ENCODE peak calls at places on chromosomes 16 and 17, in eight cellular contexts. C is astrocyte of the cerebellum, V is mesothelial cell of epicardium, A is H1, P is HL-60, B is nephron progenitor cell, Q is cardiac fibroblast, G is GM23338. U is an unnamed sample.

GRCh38 chr16:74734361-74735161 is 33.9 kb upstream of the MLKL start:
- DNase-seq in B (peak; percentile 52), G (peak; percentile 86), Q (no peak), P (no peak), C (no peak), A (peak; percentile 74), V (no peak), U (no peak)

GRCh38 chr17:27503636-27504035 is 47.4 kb downstream of the KSR1 start:
- DNase-seq in G (no peak), B (no peak), A (no peak), Q (no peak), C (no peak), V (no peak), P (no peak), U (no peak)

GRCh38 chr16:87823146-87823929 is 46.0 kb downstream of the SLC7A5 start:
- DNase-seq in A (no peak), P (no peak), Q (no peak), B (no peak), G (no peak), C (no peak), V (no peak), U (no peak)

GRCh38 chr17:6755731-6756184 is at the start of gene XAF1:
- DNase-seq in A (no peak), Q (peak; percentile 77), C (no peak), V (no peak), G (no peak), B (no peak), P (peak; percentile 13), U (peak; percentile 34)

GRCh38 chr16:80341242-80341641 is 199.6 kb upstream of the DYNLRB2 start:
- DNase-seq in C (no peak), G (no peak), P (no peak), V (no peak), B (no peak), A (peak; percentile 35), Q (no peak), U (no peak)

GRCh38 chr17:80169784-80170500 is at the start of gene CARD14:
- DNase-seq in B (no peak), P (no peak), A (no peak), C (no peak), G (no peak), Q (no peak), V (peak; percentile 65), U (no peak)

GRCh38 chr16:76190480-76190879 is 86.7 kb upstream of the CNTNAP4 start:
- DNase-seq in A (no peak), C (no peak), Q (no peak), V (no peak), G (no peak), B (no peak), P (no peak), U (no peak)

GRCh38 chr16:11619327-11619851 is 32.7 kb upstream of the LITAF start:
- DNase-seq in C (no peak), A (no peak), B (no peak), P (peak; percentile 75), Q (no peak), V (no peak), G (no peak), U (no peak)

GRCh38 chr17:35214192-35214591 is 20.0 kb upstream of the SLC35G3 start:
- DNase-seq in B (no peak), P (no peak), G (no peak), Q (no peak), V (no peak), A (no peak), C (no peak), U (no peak)

GRCh38 chr16:2963074-2963610 is 933 bp upstream of the KREMEN2 start:
- DNase-seq in B (peak; percentile 56), A (no peak), G (no peak), Q (no peak), V (peak; percentile 62), P (no peak), C (no peak), U (no peak)

GRCh38 chr17:350706-351435 is 1.7 kb downstream of the RPH3AL start:
- DNase-seq in C (no peak), Q (peak; percentile 53), B (no peak), P (no peak), A (no peak), V (no peak), G (peak; percentile 38), U (no peak)

GRCh38 chr17:29449865-29450671 is 59.9 kb downstream of the TAOK1 start:
- DNase-seq in A (no peak), B (no peak), P (no peak), Q (no peak), G (no peak), C (no peak), V (no peak), U (no peak)

GRCh38 chr17:76678330-76678729 is 32.4 kb downstream of the MXRA7 start:
- DNase-seq in C (no peak), B (no peak), A (no peak), Q (no peak), P (no peak), G (no peak), V (no peak), U (no peak)

GRCh38 chr17:61448042-61448441 is 4.2 kb upstream of the TBX4 start:
- DNase-seq in G (no peak), Q (no peak), P (no peak), C (no peak), V (no peak), B (no peak), A (no peak), U (no peak)

GRCh38 chr16:58196898-58197313 is 1.0 kb downstream of the CSNK2A2 start:
- DNase-seq in G (peak; percentile 15), V (no peak), B (no peak), P (no peak), C (no peak), Q (peak; percentile 27), A (no peak), U (no peak)

GRCh38 chr16:72677662-72678447 is 370.1 kb downstream of the ZFHX3 start:
- DNase-seq in V (no peak), P (no peak), Q (peak; percentile 78), G (no peak), A (no peak), C (no peak), B (no peak), U (no peak)

GRCh38 chr17:17570207-17570797 is 21.2 kb downstream of the PEMT start:
- DNase-seq in Q (peak; percentile 28), A (peak; percentile 58), P (peak; percentile 5), C (peak; percentile 33), G (peak; percentile 58), B (peak; percentile 48), V (no peak), U (no peak)

GRCh38 chr17:48429156-48429555 is 858 bp downstream of the SKAP1 start:
- DNase-seq in Q (no peak), A (no peak), C (no peak), B (no peak), G (no peak), V (no peak), P (no peak), U (no peak)

GRCh38 chr17:80586464-80587228 is 42.0 kb downstream of the RPTOR start:
- DNase-seq in G (no peak), V (no peak), P (peak; percentile 60), B (no peak), C (peak; percentile 46), Q (no peak), A (no peak), U (no peak)

DNA sequence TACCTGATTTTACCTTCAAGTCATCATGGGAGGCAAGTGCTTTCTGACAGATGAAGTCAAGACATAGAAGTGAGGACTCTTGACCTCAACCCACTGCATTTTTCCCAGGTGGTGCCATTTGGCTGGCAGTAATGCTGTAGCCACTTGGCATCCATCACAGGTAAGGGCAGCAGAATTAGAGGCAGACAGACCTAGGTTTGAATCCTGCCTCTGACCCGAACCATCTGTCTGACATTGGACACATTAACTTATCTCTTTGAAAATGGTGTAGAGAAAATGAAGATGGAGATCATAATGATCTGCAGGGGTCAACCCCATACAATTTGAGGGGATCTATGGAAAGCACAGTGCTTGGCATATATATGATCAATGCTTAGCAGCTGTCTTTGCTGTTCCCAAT is 505.5 kb downstream of the NPIPA7 start:
- DNase-seq in G (no peak), V (no peak), Q (no peak), C (no peak), A (no peak), P (no peak), B (no peak), U (no peak)
- TF ChIP-seq CTCF in G (no peak), V (no peak), Q (no peak), C (no peak), A (no peak), P (no peak), B (no peak), U (no peak)

GRCh38 chr16:1564325-1564724 is 30.9 kb downstream of the TMEM204 start:
- DNase-seq in Q (no peak), G (no peak), V (no peak), A (no peak), P (peak; percentile 6), C (no peak), B (peak; percentile 29), U (no peak)
- TF ChIP-seq CTCF in Q (peak; percentile 24), G (peak; percentile 36), V (no peak), A (no peak), P (no peak), C (no peak), B (peak; percentile 9), U (no peak)

GRCh38 chr16:23505942-23506605 is 4.2 kb downstream of the GGA2 start:
- DNase-seq in A (no peak), Q (peak; percentile 21), C (no peak), B (no peak), G (no peak), P (no peak), V (no peak), U (no peak)
- TF ChIP-seq CTCF in A (no peak), Q (no peak), C (no peak), B (no peak), G (no peak), P (no peak), V (no peak), U (no peak)

DNA sequence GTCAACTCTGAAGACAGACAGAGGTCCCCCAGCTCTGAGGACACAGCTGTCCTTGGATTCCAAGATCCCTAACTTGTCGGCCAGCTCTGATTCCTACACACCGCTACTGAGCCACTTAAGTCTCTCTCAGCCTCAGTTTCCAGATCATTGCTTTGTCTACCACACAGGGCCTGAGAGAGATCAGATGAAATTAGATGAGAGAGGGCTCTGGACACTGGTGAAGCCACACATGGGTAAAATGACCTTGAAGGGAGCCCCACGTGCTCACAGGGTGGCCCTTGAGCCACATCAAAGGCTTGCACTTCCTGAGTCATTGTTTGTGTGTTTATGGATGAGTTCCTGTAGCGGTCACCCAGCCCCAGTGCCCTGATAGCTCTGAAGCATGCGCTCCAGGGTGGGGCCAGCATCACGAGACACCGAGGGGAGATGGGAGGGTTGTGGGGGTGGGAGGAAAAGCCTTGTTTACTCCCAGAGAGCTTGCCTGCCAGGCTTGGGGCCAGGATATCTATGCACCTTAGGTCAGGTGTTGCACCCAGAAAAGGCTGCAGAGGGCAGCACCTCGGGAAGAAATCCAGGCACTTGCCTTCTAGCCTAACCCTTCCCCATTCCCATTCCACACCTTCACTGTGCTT is 32.7 kb upstream of the SLC6A2 start:
- DNase-seq in P (no peak), A (peak; percentile 75), V (no peak), B (peak; percentile 13), Q (peak; percentile 5), G (peak; percentile 86), C (no peak), U (no peak)
- TF ChIP-seq CTCF in P (no peak), A (peak; percentile 65), V (no peak), B (peak; percentile 24), Q (no peak), G (peak; percentile 77), C (no peak), U (no peak)

U was measured in activated B cell treated with CpG ODN at 0.5 μM for 24 hours.